ENCODE peak calls at places on chromosomes 4 and X, in five cellular contexts. H is skeletal muscle cell, J is cardiac muscle cell, W is HFF-Myc, R is A549. P is an unnamed sample.

GRCh38 chr4:74474345-74475099 is 29.6 kb downstream of the AREG start:
- DNase-seq in J (no peak), R (no peak), H (peak), W (no peak), P (no peak)

GRCh38 chr4:151192556-151193235 is 84.3 kb upstream of the PRSS48 start:
- DNase-seq in H (no peak), J (no peak), R (no peak), W (no peak), P (no peak)

GRCh38 chr4:10622728-10623127 is 61.8 kb downstream of the CLNK start:
- DNase-seq in J (no peak), R (peak), W (no peak), H (no peak), P (no peak)

GRCh38 chrX:85992811-85993229 is 54.5 kb downstream of the CHM start:
- DNase-seq in R (no peak), H (no peak), J (no peak), W (no peak), P (no peak)

GRCh38 chrX:70434914-70435586 is 9.6 kb upstream of the DLG3 start:
- DNase-seq in J (peak), H (no peak), W (no peak), R (no peak), P (no peak)

GRCh38 chrX:350534-351321 is 32.1 kb upstream of the GTPBP6 start:
- DNase-seq in J (no peak), R (no peak), W (no peak), H (no peak), P (no peak)

GRCh38 chr4:55736605-55737183 is 82.9 kb upstream of the EXOC1L start:
- DNase-seq in H (no peak), W (no peak), R (no peak), J (no peak), P (no peak)

GRCh38 chr4:74682567-74683359 is 111.6 kb downstream of the BTC start:
- DNase-seq in W (peak), R (peak), J (peak), H (peak), P (peak)

GRCh38 chr4:189341881-189342280 is 598.8 kb upstream of the FRG1 start:
- DNase-seq in H (no peak), R (no peak), W (no peak), J (no peak), P (no peak)

GRCh38 chr4:136032391-136032790 is 1499.9 kb downstream of the PCDH18 start:
- DNase-seq in H (no peak), R (no peak), J (no peak), W (no peak), P (no peak)

GRCh38 chr4:15003441-15003890 is 1.2 kb downstream of the CPEB2 start:
- DNase-seq in J (peak), H (no peak), W (no peak), R (no peak), P (no peak)

GRCh38 chr4:5753766-5754528 is 42.9 kb downstream of the EVC start:
- DNase-seq in H (peak), J (no peak), R (peak), W (peak), P (peak)

GRCh38 chr4:84855774-84856173 is 110.7 kb downstream of the WDFY3 start:
- DNase-seq in W (no peak), J (peak), H (no peak), R (no peak), P (no peak)

GRCh38 chrX:133568109-133568508 is 152.8 kb upstream of the GPC4 start:
- DNase-seq in H (no peak), W (no peak), R (no peak), J (no peak), P (no peak)
- H3K4me3 ChIP-seq in H (no peak), W (no peak), R (no peak), J (no peak), P (no peak)

GRCh38 chr4:138248058-138248457 is 5.9 kb upstream of the SLC7A11 start:
- DNase-seq in J (no peak), H (no peak), R (peak), W (no peak), P (no peak)
- H3K4me3 ChIP-seq in J (no peak), H (no peak), R (peak), W (no peak), P (no peak)

GRCh38 chr4:1623821-1624518 is 60.1 kb downstream of the FAM53A start:
- DNase-seq in J (no peak), R (no peak), H (no peak), W (no peak), P (no peak)

GRCh38 chr4:1621526-1621925 is 62.6 kb downstream of the FAM53A start:
- DNase-seq in J (no peak), R (no peak), W (no peak), H (no peak), P (no peak)

GRCh38 chr4:1622956-1623355 is 61.2 kb downstream of the FAM53A start:
- DNase-seq in R (no peak), H (no peak), J (no peak), W (no peak), P (no peak)

GRCh38 chr4:1623390-1623789 is 60.7 kb downstream of the FAM53A start:
- DNase-seq in R (no peak), H (no peak), W (no peak), J (no peak), P (no peak)

DNA sequence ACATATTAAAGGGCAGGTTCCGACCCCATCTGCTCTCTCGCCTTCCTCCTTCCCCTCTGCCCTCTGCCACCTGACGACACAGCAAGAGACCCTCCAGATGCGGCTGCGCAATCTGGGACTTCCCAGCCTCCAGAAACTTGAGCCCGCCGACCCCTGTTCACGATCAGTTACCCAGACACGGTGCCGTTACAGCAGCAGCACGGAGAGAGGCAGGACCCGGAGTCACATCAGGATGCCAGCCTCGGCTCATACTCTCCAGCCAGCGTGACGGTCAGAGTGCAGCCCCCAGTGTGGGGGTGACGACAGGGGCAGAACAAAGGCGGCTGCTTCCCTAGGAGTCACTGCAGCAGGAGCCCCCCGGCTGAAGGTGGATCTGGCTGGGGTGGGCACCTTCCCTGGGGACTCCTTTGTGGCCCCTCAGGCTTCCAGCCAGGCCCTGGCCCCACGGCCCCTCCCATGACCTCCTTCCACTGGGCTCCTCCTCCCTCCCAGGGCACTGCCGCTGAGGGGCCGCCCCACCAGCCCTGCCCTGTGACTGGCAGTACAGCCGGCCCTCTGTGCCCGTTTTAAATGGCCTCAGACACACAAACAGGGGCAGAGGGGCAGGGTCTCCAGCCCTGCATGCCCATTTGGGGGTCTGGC is 62.0 kb downstream of the FAM53A start:
- DNase-seq in H (no peak), R (no peak), J (no peak), W (no peak), P (no peak)
- H3K4me3 ChIP-seq in H (no peak), R (no peak), J (no peak), W (no peak), P (no peak)

GRCh38 chr4:93829531-93830089 is 1.1 kb downstream of the ATOH1 start:
- DNase-seq in R (no peak), J (peak), W (no peak), H (no peak), P (no peak)

GRCh38 chr4:93830090-93830818 is 1.7 kb downstream of the ATOH1 start:
- DNase-seq in J (peak), R (no peak), H (no peak), W (no peak), P (no peak)

GRCh38 chr4:93828830-93829530 is 427 bp downstream of the ATOH1 start:
- DNase-seq in H (no peak), R (no peak), J (peak), W (no peak), P (no peak)

GRCh38 chr4:93827272-93827947 is 1.1 kb upstream of the ATOH1 start:
- DNase-seq in J (peak), W (no peak), R (no peak), H (no peak), P (no peak)

DNA sequence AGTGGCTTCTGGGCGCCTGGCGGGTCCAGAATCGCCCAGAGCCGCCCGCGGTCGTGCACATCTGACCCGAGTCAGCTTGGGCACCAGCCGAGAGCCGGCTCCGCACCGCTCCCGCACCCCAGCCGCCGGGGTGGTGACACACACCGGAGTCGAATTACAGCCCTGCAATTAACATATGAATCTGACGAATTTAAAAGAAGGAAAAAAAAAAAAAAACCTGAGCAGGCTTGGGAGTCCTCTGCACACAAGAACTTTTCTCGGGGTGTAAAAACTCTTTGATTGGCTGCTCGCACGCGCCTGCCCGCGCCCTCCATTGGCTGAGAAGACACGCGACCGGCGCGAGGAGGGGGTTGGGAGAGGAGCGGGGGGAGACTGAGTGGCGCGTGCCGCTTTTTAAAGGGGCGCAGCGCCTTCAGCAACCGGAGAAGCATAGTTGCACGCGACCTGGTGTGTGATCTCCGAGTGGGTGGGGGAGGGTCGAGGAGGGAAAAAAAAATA is at the start of gene ATOH1:
- DNase-seq in W (no peak), J (peak), R (peak), H (no peak), P (no peak)
- H3K4me3 ChIP-seq in W (no peak), J (peak), R (peak), H (peak), P (peak)

GRCh38 chrX:100647095-100647494 is 3.1 kb downstream of the SRPX2 start:
- DNase-seq in W (no peak), H (no peak), J (no peak), R (no peak), P (no peak)

GRCh38 chrX:100643212-100643611 is 787 bp upstream of the SRPX2 start:
- DNase-seq in R (no peak), J (no peak), W (no peak), H (no peak), P (no peak)

GRCh38 chrX:100643943-100644587 is at the start of gene SRPX2:
- DNase-seq in R (peak), H (peak), J (no peak), W (peak), P (peak)

GRCh38 chrX:100647739-100648138 is 3.7 kb downstream of the SRPX2 start:
- DNase-seq in J (no peak), H (no peak), W (no peak), R (no peak), P (no peak)

GRCh38 chrX:100645106-100645505 is 1.1 kb downstream of the SRPX2 start:
- DNase-seq in R (no peak), J (no peak), W (no peak), H (no peak), P (no peak)
- H3K4me3 ChIP-seq in R (no peak), J (no peak), W (peak), H (peak), P (no peak)

DNA sequence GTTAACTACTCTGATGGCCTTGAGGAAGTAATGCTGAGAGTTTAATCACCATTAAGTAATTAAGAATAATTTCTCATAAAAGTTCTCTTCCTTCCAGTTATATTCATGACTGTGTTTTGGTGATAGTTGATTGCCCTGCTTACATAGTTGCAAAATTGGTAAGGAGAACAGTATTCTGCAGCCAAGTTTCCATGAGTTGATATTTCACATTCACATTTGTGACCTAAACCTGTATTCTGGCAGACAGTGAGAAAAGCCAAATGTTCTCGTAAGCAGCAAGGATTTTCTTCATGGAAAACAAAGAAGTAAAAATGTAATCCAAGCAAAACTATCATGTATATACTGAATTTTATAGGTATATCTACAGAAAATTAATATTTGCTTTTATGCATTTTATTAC is 187.8 kb upstream of the NUDT6 start:
- DNase-seq in W (no peak), R (no peak), J (no peak), H (no peak), P (no peak)
- H3K4me3 ChIP-seq in W (no peak), R (no peak), J (no peak), H (no peak), P (no peak)

DNA sequence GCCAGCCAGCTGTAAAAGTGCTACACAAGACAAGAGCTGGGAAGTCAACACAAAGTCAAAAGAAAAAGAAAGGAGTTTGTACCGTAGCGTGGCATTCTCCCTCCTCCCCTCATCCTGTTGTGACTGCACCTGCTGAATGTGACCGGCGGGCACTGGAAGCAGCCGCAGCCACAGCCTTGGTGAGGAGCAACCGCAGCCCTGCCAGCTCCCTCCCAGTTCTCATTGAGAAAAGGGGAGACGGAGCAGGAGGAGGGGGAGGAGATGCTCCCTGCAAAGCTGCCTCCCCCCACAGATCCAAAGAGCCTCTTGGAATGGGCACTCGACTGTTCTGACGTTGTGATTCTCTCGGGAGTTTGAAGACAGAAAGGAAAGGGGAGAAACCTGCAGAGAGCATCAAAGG is 429.9 kb downstream of the MAPK10 start:
- DNase-seq in J (peak), W (no peak), R (peak), H (no peak), P (peak)
- H3K4me3 ChIP-seq in J (no peak), W (no peak), R (peak), H (no peak), P (peak)

GRCh38 chr4:30727409-30727808 is 7.2 kb downstream of the PCDH7 start:
- DNase-seq in J (no peak), R (no peak), W (no peak), H (no peak), P (no peak)
- H3K4me3 ChIP-seq in J (peak), R (no peak), W (no peak), H (no peak), P (no peak)

DNA sequence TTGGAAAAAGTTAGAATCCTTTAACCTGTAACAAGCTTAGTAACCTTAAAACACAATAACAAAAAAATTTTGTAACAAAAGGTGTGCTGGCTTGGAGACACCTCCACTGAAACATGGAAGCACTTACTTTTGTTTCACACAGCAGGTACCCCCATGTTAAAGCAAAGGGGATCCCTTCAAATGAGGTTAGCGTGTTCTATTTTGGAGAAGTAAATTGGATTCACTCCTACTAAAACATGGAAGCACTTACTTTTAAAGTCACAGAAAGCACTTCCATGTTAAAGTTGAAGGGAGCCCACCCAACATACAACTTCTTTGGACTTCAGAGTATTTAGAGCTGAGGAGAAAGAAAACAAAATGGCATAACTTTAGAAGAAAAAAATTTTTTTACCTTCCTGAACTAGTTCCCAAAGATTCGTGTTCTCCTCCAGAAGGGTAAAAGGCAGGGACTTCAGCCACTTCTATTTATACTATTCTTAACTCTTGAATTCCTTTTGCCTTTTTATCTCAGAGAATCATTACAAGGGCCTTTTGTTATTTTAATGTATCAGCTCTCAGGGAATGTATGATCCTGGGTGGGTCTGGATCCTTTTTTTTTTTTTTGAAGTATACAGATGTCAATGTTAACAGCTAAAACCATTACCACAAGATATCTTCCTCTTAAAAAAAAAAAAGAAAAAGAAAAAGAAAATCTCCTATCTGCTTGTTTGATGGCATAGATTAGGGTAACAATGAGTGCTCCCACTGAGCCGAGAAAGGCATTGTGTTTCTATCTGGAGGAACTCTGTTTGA is 11.5 kb downstream of the LARP7 start:
- DNase-seq in H (no peak), R (no peak), J (no peak), W (no peak), P (no peak)
- H3K4me3 ChIP-seq in H (no peak), R (no peak), J (peak), W (no peak), P (no peak)

DNA sequence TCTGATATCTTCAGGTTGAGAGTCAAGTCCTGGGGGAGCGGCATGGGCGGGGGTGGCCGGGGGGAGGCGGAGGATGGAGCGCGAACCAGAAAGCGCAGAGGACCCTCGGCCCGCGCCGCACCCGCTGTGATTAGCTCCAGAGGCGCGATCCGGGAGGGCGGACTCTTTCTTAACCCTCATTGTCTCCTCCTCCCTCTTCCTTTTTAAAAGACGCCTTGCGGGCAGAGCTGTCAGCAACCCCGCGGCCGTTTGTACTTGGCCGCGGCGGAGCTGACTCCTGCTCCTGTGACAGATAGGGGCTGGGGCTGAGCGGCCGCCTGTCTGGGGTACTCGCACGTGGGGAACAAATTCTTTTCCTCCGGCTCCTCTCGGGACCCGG is at the start of gene SHISA3:
- DNase-seq in H (no peak), W (no peak), R (no peak), J (peak), P (no peak)
- H3K4me3 ChIP-seq in H (peak), W (peak), R (peak), J (peak), P (peak)